ENCODE peak calls at places on chromosomes 7 and 10, in nine cellular contexts. P is nephron progenitor cell, Y is T-helper 2 cell, R is H54, W is NCI-H1048, T is iPS-NIHi11, M is ACHN, F is H7, X is cardiac muscle cell. Z is an unnamed sample.

GRCh38 chr10:30495687-30496086 is 61.7 kb downstream of the MAP3K8 start:
- DNase-seq in P (no peak), Y (no peak), R (no peak), W (no peak), T (no peak), M (no peak), F (no peak), X (no peak), Z (no peak)

GRCh38 chr10:71423268-71423667 is 26.5 kb downstream of the CDH23 start:
- DNase-seq in P (no peak), Y (no peak), R (no peak), W (no peak), T (no peak), M (no peak), F (no peak), X (no peak), Z (no peak)

GRCh38 chr7:93804726-93805125 is 85.8 kb downstream of the TFPI2 start:
- DNase-seq in P (no peak), Y (no peak), R (no peak), W (no peak), T (no peak), M (no peak), F (no peak), X (no peak), Z (no peak)

GRCh38 chr7:16113058-16113457 is 308.3 kb downstream of the CRPPA start:
- DNase-seq in P (no peak), Y (no peak), R (no peak), W (no peak), T (no peak), M (no peak), F (no peak), X (no peak), Z (no peak)

GRCh38 chr10:68096913-68097509 is 12.3 kb upstream of the MYPN start:
- DNase-seq in P (no peak), Y (no peak), R (peak; percentile 42), W (peak; percentile 13), T (peak; percentile 75), M (peak; percentile 79), F (peak; percentile 42), X (peak; percentile 81), Z (no peak)

GRCh38 chr7:7178081-7178480 is 4.3 kb upstream of the C1GALT1 start:
- DNase-seq in P (no peak), Y (no peak), R (no peak), W (no peak), T (no peak), M (no peak), F (no peak), X (no peak), Z (no peak)

GRCh38 chr10:4519691-4520402 is 306.2 kb upstream of the AKR1E2 start:
- DNase-seq in P (no peak), Y (no peak), R (no peak), W (no peak), T (no peak), M (no peak), F (no peak), X (peak; percentile 95), Z (no peak)

GRCh38 chr10:13704969-13705368 is 118.2 kb downstream of the PRPF18 start:
- DNase-seq in P (no peak), Y (no peak), R (no peak), W (no peak), T (no peak), M (no peak), F (no peak), X (no peak), Z (no peak)

GRCh38 chr7:73313521-73313906 is 4.9 kb upstream of the NSUN5 start:
- DNase-seq in P (no peak), Y (no peak), R (no peak), W (no peak), T (no peak), M (no peak), F (no peak), X (no peak), Z (no peak)

GRCh38 chr10:100828744-100829102 is 83.3 kb downstream of the PAX2 start:
- DNase-seq in P (peak; percentile 52), Y (no peak), R (no peak), W (no peak), T (peak; percentile 75), M (no peak), F (peak; percentile 88), X (no peak), Z (no peak)

GRCh38 chr7:77223261-77223660 is 23.6 kb upstream of the FGL2 start:
- DNase-seq in P (no peak), Y (no peak), R (no peak), W (no peak), T (no peak), M (no peak), F (no peak), X (no peak), Z (no peak)

GRCh38 chr7:131238260-131238940 is 89.3 kb upstream of the MKLN1 start:
- DNase-seq in P (no peak), Y (no peak), R (peak; percentile 58), W (no peak), T (no peak), M (peak; percentile 80), F (no peak), X (peak; percentile 58), Z (no peak)

Z was measured in SK-N-DZ.